ENCODE peak calls at places on chromosomes 16 and 17, in five cellular contexts. S, F, V, A and Q are unnamed samples.
A peak's percentile ranks its signal among the peaks of the same experiment; 100 is the strongest.

GRCh38 chr17:30821751-30822723 is 2.5 kb downstream of the CRLF3 start:
- DNase-seq in S (no peak), F (no peak), V (no peak), A (peak; percentile 54), Q (no peak)

GRCh38 chr16:27993587-27993986 is 69.9 kb downstream of the GSG1L start:
- DNase-seq in S (no peak), F (no peak), V (no peak), A (no peak), Q (no peak)

GRCh38 chr16:12147681-12148479 is 171.3 kb downstream of the SNX29 start:
- DNase-seq in S (no peak), F (no peak), V (no peak), A (no peak), Q (peak; percentile 87)

GRCh38 chr16:25097304-25097988 is 14.1 kb upstream of the LCMT1 start:
- DNase-seq in S (no peak), F (no peak), V (no peak), A (no peak), Q (no peak)

GRCh38 chr16:50653633-50654524 is 27.2 kb downstream of the SNX20 start:
- DNase-seq in S (no peak), F (no peak), V (no peak), A (no peak), Q (no peak)

GRCh38 chr17:72725432-72726068 is 366.9 kb downstream of the SLC39A11 start:
- DNase-seq in S (peak; percentile 39), F (peak; percentile 41), V (peak; percentile 49), A (peak; percentile 52), Q (peak; percentile 90)

GRCh38 chr16:81003610-81004460 is 2.9 kb downstream of the CMC2 start:
- DNase-seq in S (no peak), F (no peak), V (no peak), A (no peak), Q (no peak)

GRCh38 chr16:78490847-78491246 is 391.4 kb downstream of the WWOX start:
- DNase-seq in S (no peak), F (no peak), V (no peak), A (no peak), Q (no peak)

GRCh38 chr17:16925461-16926060 is 46.4 kb downstream of the TNFRSF13B start:
- DNase-seq in S (no peak), F (no peak), V (no peak), A (no peak), Q (peak; percentile 39)

GRCh38 chr16:1614226-1615102 is 2.3 kb downstream of the CRAMP1 start:
- DNase-seq in S (no peak), F (peak; percentile 28), V (peak; percentile 29), A (peak; percentile 22), Q (peak; percentile 68)

GRCh38 chr16:87924041-87924851 is 12.1 kb downstream of the CA5A start:
- DNase-seq in S (no peak), F (no peak), V (no peak), A (no peak), Q (no peak)

GRCh38 chr16:28140788-28141618 is 70.8 kb downstream of the XPO6 start:
- DNase-seq in S (no peak), F (no peak), V (peak; percentile 67), A (no peak), Q (no peak)

GRCh38 chr17:75637143-75637538 is 3.9 kb downstream of the SMIM5 start:
- DNase-seq in S (peak; percentile 61), F (peak; percentile 72), V (no peak), A (peak; percentile 49), Q (no peak)

GRCh38 chr17:49830605-49831004 is 17.3 kb downstream of the TAC4 start:
- DNase-seq in S (no peak), F (no peak), V (no peak), A (no peak), Q (no peak)

DNA sequence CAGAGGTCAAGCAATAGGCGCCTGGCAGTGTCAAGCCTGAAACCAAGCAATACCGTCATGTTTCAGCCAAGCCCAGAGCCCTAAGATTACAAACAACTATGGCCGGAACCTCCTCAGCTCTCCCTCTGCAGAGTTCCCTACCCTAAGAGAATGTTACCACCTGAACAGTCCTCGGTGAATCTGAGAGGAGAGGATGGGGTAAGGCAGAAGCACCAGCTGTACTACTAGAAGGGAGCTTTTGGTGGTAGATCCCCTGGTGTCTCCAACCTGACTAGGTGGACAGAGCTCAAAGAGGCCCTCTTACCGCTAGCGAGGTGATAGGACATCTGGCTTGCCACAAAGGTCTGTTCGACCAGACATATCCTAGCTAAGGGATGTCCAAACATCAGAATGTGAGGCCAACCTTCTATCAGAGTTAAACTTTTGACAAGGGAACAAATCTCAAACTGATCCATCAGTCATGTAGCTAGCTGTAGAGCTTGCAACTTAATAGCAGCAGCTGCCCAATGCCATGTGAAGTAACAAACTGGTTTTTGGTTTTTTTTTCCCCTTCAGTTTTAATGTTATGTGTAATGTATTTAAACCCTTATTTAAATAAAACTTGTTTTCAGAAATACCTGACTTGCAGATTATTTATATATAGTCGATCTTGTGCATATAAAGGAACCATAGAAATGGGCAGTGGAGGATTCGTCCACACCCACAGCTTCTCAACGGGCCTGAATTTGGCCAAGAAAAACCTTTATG is 2.5 kb downstream of the EIF1 start:
- DNase-seq in S (no peak), F (no peak), V (no peak), A (no peak), Q (peak; percentile 57)
- H3K36me3 ChIP-seq in S (peaks cover 64% of the 10 kb centered on the region), F (peaks cover 64% of the 10 kb centered on the region), V (peaks cover 57% of the 10 kb centered on the region), A (peaks cover 28% of the 10 kb centered on the region), Q (peaks cover 44% of the 10 kb centered on the region)

DNA sequence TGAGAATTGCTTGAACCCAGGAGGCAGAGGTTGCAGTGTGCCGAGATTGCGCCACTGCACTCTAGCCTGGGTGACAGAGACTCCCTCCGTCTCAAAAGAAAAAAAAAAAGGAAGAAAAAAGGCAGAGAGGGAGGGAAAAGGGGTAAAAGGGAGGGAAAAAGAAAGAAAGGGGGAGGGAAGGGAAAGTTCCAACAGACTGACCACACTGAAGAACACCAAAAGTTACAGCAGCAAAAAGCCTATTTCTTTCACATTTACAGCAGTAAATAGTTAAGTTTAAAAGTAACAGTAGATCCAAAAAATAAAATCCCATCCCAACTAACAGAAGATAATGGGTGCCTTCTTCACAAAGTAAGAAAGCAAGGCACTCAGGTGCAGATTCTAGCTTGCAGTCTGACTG is 36.9 kb upstream of the C17orf78 start:
- DNase-seq in S (no peak), F (no peak), V (no peak), A (no peak), Q (no peak)
- H3K4me3 ChIP-seq in S (no peak overlapping the region), F (no peak overlapping the region), V (no peak overlapping the region), A (no peak overlapping the region), Q (no peak overlapping the region)

GRCh38 chr16:77403732-77404131 is 31.1 kb downstream of the ADAMTS18 start:
- DNase-seq in S (no peak), F (no peak), V (no peak), A (no peak), Q (no peak)
- TF ChIP-seq CTCF in S (no peak), F (no peak), V (no peak), A (no peak), Q (no peak)

GRCh38 chr17:11303773-11304394 is 62.9 kb downstream of the SHISA6 start:
- DNase-seq in S (no peak), F (no peak), V (no peak), A (no peak), Q (no peak)

GRCh38 chr17:11300738-11301137 is 59.7 kb downstream of the SHISA6 start:
- DNase-seq in S (no peak), F (no peak), V (no peak), A (no peak), Q (no peak)

GRCh38 chr17:11300201-11300600 is 59.2 kb downstream of the SHISA6 start:
- DNase-seq in S (no peak), F (no peak), V (no peak), A (no peak), Q (no peak)

GRCh38 chr17:11304568-11304967 is 63.6 kb downstream of the SHISA6 start:
- DNase-seq in S (no peak), F (peak; percentile 41), V (no peak), A (no peak), Q (no peak)

DNA sequence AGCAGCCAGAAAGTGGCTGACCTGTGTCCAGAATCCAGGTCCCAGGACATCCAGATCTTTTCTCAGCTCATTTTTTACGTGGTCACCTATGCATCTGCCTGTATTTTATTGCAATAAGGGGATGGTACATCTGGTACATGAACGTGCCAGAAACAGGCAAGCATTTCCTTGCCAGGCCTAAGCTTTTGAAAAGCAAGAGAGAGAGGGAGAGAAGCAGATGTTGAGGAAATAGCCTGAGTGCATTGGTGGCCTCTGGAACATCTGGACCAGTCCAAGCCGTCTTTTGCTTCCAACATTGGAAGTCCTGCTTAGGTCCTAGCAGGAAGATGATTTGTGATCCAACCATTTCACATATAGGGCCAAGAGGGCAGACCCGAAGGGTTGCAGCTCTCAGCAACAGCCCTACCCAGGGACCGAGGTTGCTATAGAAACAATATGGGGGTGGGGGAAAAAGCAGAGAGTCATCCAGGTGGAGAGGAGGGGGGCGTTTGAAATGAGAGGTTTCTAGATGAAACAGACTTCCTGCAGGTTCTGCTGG is 61.5 kb downstream of the SHISA6 start:
- DNase-seq in S (no peak), F (no peak), V (no peak), A (no peak), Q (no peak)
- H3K36me3 ChIP-seq in S (no peaks in the 10 kb centered on the region), F (no peaks in the 10 kb centered on the region), V (no peaks in the 10 kb centered on the region), A (no peaks in the 10 kb centered on the region), Q (no peaks in the 10 kb centered on the region)

DNA sequence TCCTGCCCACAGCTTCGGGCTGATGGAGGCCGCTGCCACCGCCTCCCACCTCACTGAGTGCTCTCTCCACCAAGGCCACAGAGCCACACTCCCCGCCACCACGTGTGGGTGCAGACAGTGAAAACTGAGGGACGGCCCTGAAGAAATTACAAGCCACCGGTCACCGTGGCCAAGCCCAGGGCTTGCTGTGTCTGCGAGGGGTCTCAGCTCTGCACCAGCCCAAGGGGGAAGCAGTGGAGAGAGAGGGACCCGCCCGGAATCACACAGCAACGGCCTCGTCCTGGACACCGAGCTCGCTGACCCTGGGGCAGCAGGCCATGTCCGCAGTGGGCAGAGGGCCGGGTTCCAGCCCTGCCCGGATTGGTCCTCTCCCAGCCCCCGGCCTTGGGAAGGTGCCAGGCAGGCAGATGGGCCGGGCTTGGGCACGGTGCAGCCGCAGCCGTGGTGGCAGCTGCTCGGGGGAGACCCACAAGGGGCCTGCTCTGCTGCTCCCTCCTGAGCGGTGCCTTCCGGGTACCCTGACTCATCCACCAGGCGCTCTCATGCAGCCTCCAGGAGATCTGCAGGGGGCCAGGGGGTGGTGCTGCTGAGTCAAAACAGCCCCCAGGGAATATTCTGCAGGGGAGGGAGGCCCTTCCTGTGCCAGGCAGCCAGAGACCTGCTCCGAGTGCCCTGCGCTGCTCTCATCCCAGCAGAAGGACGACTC is 52.0 kb downstream of the CBFA2T3 start:
- DNase-seq in S (no peak), F (no peak), V (no peak), A (no peak), Q (peak; percentile 87)
- H3K4me3 ChIP-seq in S (no peak overlapping the region), F (no peak overlapping the region), V (no peak overlapping the region), A (no peak overlapping the region), Q (no peak overlapping the region)

GRCh38 chr16:75228143-75228976 is 9.6 kb downstream of the CTRB1 start:
- DNase-seq in S (no peak), F (no peak), V (no peak), A (no peak), Q (no peak)

GRCh38 chr16:75227361-75228142 is 8.8 kb downstream of the CTRB1 start:
- DNase-seq in S (no peak), F (no peak), V (no peak), A (peak; percentile 17), Q (no peak)

GRCh38 chr16:75225092-75225491 is 6.3 kb downstream of the CTRB1 start:
- DNase-seq in S (no peak), F (no peak), V (no peak), A (no peak), Q (no peak)

GRCh38 chr16:75225678-75226515 is 7.1 kb downstream of the CTRB1 start:
- DNase-seq in S (peak; percentile 20), F (no peak), V (no peak), A (no peak), Q (no peak)

GRCh38 chr16:75226550-75227360 is 8.0 kb downstream of the CTRB1 start:
- DNase-seq in S (no peak), F (no peak), V (no peak), A (peak; percentile 18), Q (no peak)
- TF ChIP-seq CTCF in S (no peak), F (no peak), V (no peak), A (no peak), Q (no peak)